ENCODE peak calls at places on chromosomes 16 and 17, in seven cellular contexts. One of them, this sample, is unnamed. For H3K27me3, the result is how much of the 10 kb centered on the place peaks cover.

GRCh38 chr17:30808785-30809286 is 15.7 kb downstream of the CRLF3 start:
- DNase-seq in effector memory CD4-positive, alpha-beta T cell: no peak
- DNase-seq in dorsolateral prefrontal cortex: no peak
- DNase-seq in body of pancreas: peak
- DNase-seq in adipocyte: no peak
- DNase-seq in vagina: no peak
- DNase-seq in heart left ventricle: no peak
- DNase-seq in this sample: no peak

GRCh38 chr16:48434653-48435318 is 49.6 kb upstream of the SIAH1 start:
- DNase-seq in effector memory CD4-positive, alpha-beta T cell: no peak
- DNase-seq in dorsolateral prefrontal cortex: no peak
- DNase-seq in body of pancreas: peak
- DNase-seq in adipocyte: peak
- DNase-seq in vagina: no peak
- DNase-seq in heart left ventricle: no peak
- DNase-seq in this sample: no peak

GRCh38 chr16:80045944-80046660 is 445.6 kb upstream of the MAF start:
- DNase-seq in effector memory CD4-positive, alpha-beta T cell: no peak
- DNase-seq in dorsolateral prefrontal cortex: no peak
- DNase-seq in body of pancreas: no peak
- DNase-seq in adipocyte: no peak
- DNase-seq in vagina: no peak
- DNase-seq in heart left ventricle: no peak
- DNase-seq in this sample: no peak

GRCh38 chr17:60934723-60935122 is 257.1 kb downstream of the BCAS3 start:
- DNase-seq in effector memory CD4-positive, alpha-beta T cell: no peak
- DNase-seq in dorsolateral prefrontal cortex: no peak
- DNase-seq in body of pancreas: no peak
- DNase-seq in adipocyte: no peak
- DNase-seq in vagina: no peak
- DNase-seq in heart left ventricle: no peak
- DNase-seq in this sample: no peak

GRCh38 chr16:1093284-1094123 is 2.5 kb downstream of the C1QTNF8 start:
- DNase-seq in effector memory CD4-positive, alpha-beta T cell: no peak
- DNase-seq in dorsolateral prefrontal cortex: no peak
- DNase-seq in body of pancreas: no peak
- DNase-seq in adipocyte: no peak
- DNase-seq in vagina: no peak
- DNase-seq in heart left ventricle: no peak
- DNase-seq in this sample: no peak

GRCh38 chr16:90083139-90083538 is 6.0 kb upstream of the PRDM7 start:
- DNase-seq in effector memory CD4-positive, alpha-beta T cell: no peak
- DNase-seq in dorsolateral prefrontal cortex: no peak
- DNase-seq in body of pancreas: no peak
- DNase-seq in adipocyte: no peak
- DNase-seq in vagina: no peak
- DNase-seq in heart left ventricle: no peak
- DNase-seq in this sample: no peak

GRCh38 chr17:181213-182163 is at the start of gene DOC2B:
- DNase-seq in effector memory CD4-positive, alpha-beta T cell: no peak
- DNase-seq in dorsolateral prefrontal cortex: no peak
- DNase-seq in body of pancreas: peak
- DNase-seq in adipocyte: peak
- DNase-seq in vagina: no peak
- DNase-seq in heart left ventricle: peak
- DNase-seq in this sample: peak

GRCh38 chr17:40819528-40820125 is 2.8 kb downstream of the KRT10 start:
- DNase-seq in effector memory CD4-positive, alpha-beta T cell: no peak
- DNase-seq in dorsolateral prefrontal cortex: no peak
- DNase-seq in body of pancreas: peak
- DNase-seq in adipocyte: peak
- DNase-seq in vagina: no peak
- DNase-seq in heart left ventricle: no peak
- DNase-seq in this sample: peak

GRCh38 chr17:63125987-63126386 is 160.0 kb downstream of the TANC2 start:
- DNase-seq in effector memory CD4-positive, alpha-beta T cell: no peak
- DNase-seq in dorsolateral prefrontal cortex: no peak
- DNase-seq in body of pancreas: no peak
- DNase-seq in adipocyte: no peak
- DNase-seq in vagina: no peak
- DNase-seq in heart left ventricle: no peak
- DNase-seq in this sample: no peak

GRCh38 chr16:65185379-65185778 is 63.5 kb upstream of the CDH11 start:
- DNase-seq in effector memory CD4-positive, alpha-beta T cell: no peak
- DNase-seq in dorsolateral prefrontal cortex: no peak
- DNase-seq in body of pancreas: no peak
- DNase-seq in adipocyte: no peak
- DNase-seq in vagina: no peak
- DNase-seq in heart left ventricle: no peak
- DNase-seq in this sample: no peak

GRCh38 chr17:10737168-10737622 is 7.4 kb upstream of the TMEM220 start:
- DNase-seq in effector memory CD4-positive, alpha-beta T cell: no peak
- DNase-seq in dorsolateral prefrontal cortex: no peak
- DNase-seq in body of pancreas: peak
- DNase-seq in adipocyte: peak
- DNase-seq in vagina: peak
- DNase-seq in heart left ventricle: no peak
- DNase-seq in this sample: peak

GRCh38 chr16:23859713-23860269 is 24.0 kb downstream of the PRKCB start:
- DNase-seq in effector memory CD4-positive, alpha-beta T cell: no peak
- DNase-seq in dorsolateral prefrontal cortex: no peak
- DNase-seq in body of pancreas: no peak
- DNase-seq in adipocyte: no peak
- DNase-seq in vagina: no peak
- DNase-seq in heart left ventricle: no peak
- DNase-seq in this sample: no peak
- H3K27me3 ChIP-seq in effector memory CD4-positive, alpha-beta T cell: under half
- H3K27me3 ChIP-seq in dorsolateral prefrontal cortex: under half
- H3K27me3 ChIP-seq in body of pancreas: under half
- H3K27me3 ChIP-seq in adipocyte: under half
- H3K27me3 ChIP-seq in vagina: under half
- H3K27me3 ChIP-seq in heart left ventricle: under half
- H3K27me3 ChIP-seq in this sample: under half

GRCh38 chr16:85064186-85064585 is 36.6 kb downstream of the KIAA0513 start:
- DNase-seq in effector memory CD4-positive, alpha-beta T cell: no peak
- DNase-seq in dorsolateral prefrontal cortex: no peak
- DNase-seq in body of pancreas: no peak
- DNase-seq in adipocyte: peak
- DNase-seq in vagina: no peak
- DNase-seq in heart left ventricle: no peak
- DNase-seq in this sample: no peak

GRCh38 chr16:85067431-85067830 is 39.8 kb downstream of the KIAA0513 start:
- DNase-seq in effector memory CD4-positive, alpha-beta T cell: no peak
- DNase-seq in dorsolateral prefrontal cortex: no peak
- DNase-seq in body of pancreas: no peak
- DNase-seq in adipocyte: no peak
- DNase-seq in vagina: no peak
- DNase-seq in heart left ventricle: no peak
- DNase-seq in this sample: no peak

GRCh38 chr16:85065099-85065498 is 37.5 kb downstream of the KIAA0513 start:
- DNase-seq in effector memory CD4-positive, alpha-beta T cell: no peak
- DNase-seq in dorsolateral prefrontal cortex: no peak
- DNase-seq in body of pancreas: no peak
- DNase-seq in adipocyte: no peak
- DNase-seq in vagina: no peak
- DNase-seq in heart left ventricle: no peak
- DNase-seq in this sample: peak

GRCh38 chr16:85067024-85067423 is 39.4 kb downstream of the KIAA0513 start:
- DNase-seq in effector memory CD4-positive, alpha-beta T cell: no peak
- DNase-seq in dorsolateral prefrontal cortex: no peak
- DNase-seq in body of pancreas: no peak
- DNase-seq in adipocyte: no peak
- DNase-seq in vagina: no peak
- DNase-seq in heart left ventricle: peak
- DNase-seq in this sample: no peak

GRCh38 chr16:85066346-85066885 is 38.8 kb downstream of the KIAA0513 start:
- DNase-seq in effector memory CD4-positive, alpha-beta T cell: no peak
- DNase-seq in dorsolateral prefrontal cortex: no peak
- DNase-seq in body of pancreas: no peak
- DNase-seq in adipocyte: no peak
- DNase-seq in vagina: no peak
- DNase-seq in heart left ventricle: peak
- DNase-seq in this sample: peak
- H3K27me3 ChIP-seq in effector memory CD4-positive, alpha-beta T cell: under half
- H3K27me3 ChIP-seq in dorsolateral prefrontal cortex: under half
- H3K27me3 ChIP-seq in body of pancreas: under half
- H3K27me3 ChIP-seq in adipocyte: under half
- H3K27me3 ChIP-seq in vagina: under half
- H3K27me3 ChIP-seq in heart left ventricle: under half
- H3K27me3 ChIP-seq in this sample: under half

GRCh38 chr17:74328487-74328886 is 2.5 kb downstream of the KIF19 start:
- DNase-seq in effector memory CD4-positive, alpha-beta T cell: no peak
- DNase-seq in dorsolateral prefrontal cortex: no peak
- DNase-seq in body of pancreas: no peak
- DNase-seq in adipocyte: no peak
- DNase-seq in vagina: no peak
- DNase-seq in heart left ventricle: no peak
- DNase-seq in this sample: no peak

GRCh38 chr17:74324521-74324920 is 1.5 kb upstream of the KIF19 start:
- DNase-seq in effector memory CD4-positive, alpha-beta T cell: no peak
- DNase-seq in dorsolateral prefrontal cortex: no peak
- DNase-seq in body of pancreas: no peak
- DNase-seq in adipocyte: no peak
- DNase-seq in vagina: no peak
- DNase-seq in heart left ventricle: no peak
- DNase-seq in this sample: no peak

GRCh38 chr17:74325743-74326379 is at the start of gene KIF19:
- DNase-seq in effector memory CD4-positive, alpha-beta T cell: peak
- DNase-seq in dorsolateral prefrontal cortex: no peak
- DNase-seq in body of pancreas: peak
- DNase-seq in adipocyte: no peak
- DNase-seq in vagina: no peak
- DNase-seq in heart left ventricle: peak
- DNase-seq in this sample: peak

GRCh38 chr17:74326506-74326905 is 480 bp downstream of the KIF19 start:
- DNase-seq in effector memory CD4-positive, alpha-beta T cell: no peak
- DNase-seq in dorsolateral prefrontal cortex: no peak
- DNase-seq in body of pancreas: no peak
- DNase-seq in adipocyte: no peak
- DNase-seq in vagina: no peak
- DNase-seq in heart left ventricle: no peak
- DNase-seq in this sample: peak

GRCh38 chr17:74325376-74325742 is 667 bp upstream of the KIF19 start:
- DNase-seq in effector memory CD4-positive, alpha-beta T cell: no peak
- DNase-seq in dorsolateral prefrontal cortex: no peak
- DNase-seq in body of pancreas: no peak
- DNase-seq in adipocyte: no peak
- DNase-seq in vagina: no peak
- DNase-seq in heart left ventricle: no peak
- DNase-seq in this sample: peak
- H3K27me3 ChIP-seq in effector memory CD4-positive, alpha-beta T cell: under half
- H3K27me3 ChIP-seq in dorsolateral prefrontal cortex: under half
- H3K27me3 ChIP-seq in body of pancreas: under half
- H3K27me3 ChIP-seq in adipocyte: half or more
- H3K27me3 ChIP-seq in vagina: under half
- H3K27me3 ChIP-seq in heart left ventricle: under half
- H3K27me3 ChIP-seq in this sample: under half

GRCh38 chr17:79330696-79331095 is 256.1 kb downstream of the ENGASE start:
- DNase-seq in effector memory CD4-positive, alpha-beta T cell: no peak
- DNase-seq in dorsolateral prefrontal cortex: no peak
- DNase-seq in body of pancreas: no peak
- DNase-seq in adipocyte: no peak
- DNase-seq in vagina: no peak
- DNase-seq in heart left ventricle: peak
- DNase-seq in this sample: no peak
- H3K27me3 ChIP-seq in effector memory CD4-positive, alpha-beta T cell: under half
- H3K27me3 ChIP-seq in dorsolateral prefrontal cortex: under half
- H3K27me3 ChIP-seq in body of pancreas: under half
- H3K27me3 ChIP-seq in adipocyte: half or more
- H3K27me3 ChIP-seq in vagina: under half
- H3K27me3 ChIP-seq in heart left ventricle: under half
- H3K27me3 ChIP-seq in this sample: under half

DNA sequence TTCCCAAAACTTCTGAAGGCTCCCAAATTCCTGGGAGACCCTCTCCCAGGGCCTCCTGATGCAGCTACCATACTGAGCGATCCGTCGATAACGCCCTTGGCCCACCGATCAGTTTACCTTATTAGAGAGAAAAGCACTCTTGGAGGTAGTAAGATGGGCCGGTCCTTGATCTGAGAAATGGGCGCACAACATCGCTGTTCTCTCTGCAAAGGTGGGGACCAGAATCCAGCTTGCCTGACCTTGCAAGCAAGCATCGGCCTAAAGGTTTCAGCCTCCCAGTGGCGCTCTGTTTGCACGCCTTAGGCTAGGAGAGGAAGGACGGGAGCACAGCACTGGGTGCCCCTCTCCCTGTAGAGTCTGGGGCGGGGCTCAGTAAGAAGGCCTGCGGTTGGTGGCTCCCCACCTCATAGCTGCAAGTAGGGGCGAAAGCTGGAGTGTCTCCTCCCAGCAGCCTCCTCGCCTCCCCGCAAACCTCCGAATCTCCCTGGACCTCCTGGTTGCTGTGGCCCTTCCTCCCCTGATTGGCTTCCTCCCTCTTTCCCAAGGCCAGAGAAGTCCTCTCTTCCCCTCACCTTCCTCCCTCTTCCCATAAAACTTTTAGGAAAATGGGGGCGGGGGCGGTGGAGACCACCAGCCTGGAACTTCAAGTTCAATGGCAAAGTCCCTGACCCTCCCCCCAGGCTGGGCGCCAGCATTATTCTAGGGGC is at the start of gene PRAC1:
- DNase-seq in effector memory CD4-positive, alpha-beta T cell: no peak
- DNase-seq in dorsolateral prefrontal cortex: no peak
- DNase-seq in body of pancreas: no peak
- DNase-seq in adipocyte: no peak
- DNase-seq in vagina: no peak
- DNase-seq in heart left ventricle: no peak
- DNase-seq in this sample: no peak
- H3K27me3 ChIP-seq in effector memory CD4-positive, alpha-beta T cell: half or more
- H3K27me3 ChIP-seq in dorsolateral prefrontal cortex: half or more
- H3K27me3 ChIP-seq in body of pancreas: under half
- H3K27me3 ChIP-seq in adipocyte: half or more
- H3K27me3 ChIP-seq in vagina: under half
- H3K27me3 ChIP-seq in heart left ventricle: half or more
- H3K27me3 ChIP-seq in this sample: half or more

DNA sequence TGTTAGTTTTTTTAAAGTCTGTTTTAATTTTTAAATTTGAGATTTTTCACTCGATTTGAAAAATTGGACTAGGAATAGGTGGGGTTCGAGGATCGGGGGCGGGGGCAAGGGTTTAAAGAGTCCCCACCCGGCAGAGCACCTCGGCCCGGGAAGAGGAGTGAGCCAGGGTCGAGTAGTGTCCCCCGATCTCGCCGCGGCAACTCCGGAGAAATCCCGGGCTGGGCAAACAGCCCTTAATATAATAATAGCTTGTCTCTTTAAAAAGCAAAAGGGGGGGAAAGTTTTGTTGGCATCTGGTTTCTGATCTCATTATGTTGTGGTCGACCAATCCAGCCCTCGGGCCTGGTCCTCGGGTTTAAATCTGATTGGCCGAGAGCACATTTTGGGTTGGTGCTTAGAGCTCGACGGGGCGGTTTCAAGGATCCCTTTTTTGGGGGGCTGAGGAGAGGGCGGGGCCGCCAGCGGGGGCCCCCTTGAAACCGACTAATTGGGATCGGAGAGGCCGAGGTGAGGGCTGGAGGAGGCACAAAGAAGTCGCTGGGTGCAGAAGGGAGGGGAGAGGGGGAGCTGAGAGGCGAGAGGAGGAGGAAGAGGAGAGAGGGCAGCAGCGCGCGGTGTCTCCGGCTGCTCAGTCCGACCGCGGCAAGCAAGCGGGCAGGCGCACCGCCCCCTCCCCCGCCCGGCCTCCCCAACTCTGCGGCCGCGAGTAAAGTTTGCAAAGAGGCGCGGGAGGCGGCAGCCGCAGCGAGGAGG is at the start of gene FZD2:
- DNase-seq in effector memory CD4-positive, alpha-beta T cell: no peak
- DNase-seq in dorsolateral prefrontal cortex: peak
- DNase-seq in body of pancreas: peak
- DNase-seq in adipocyte: peak
- DNase-seq in vagina: peak
- DNase-seq in heart left ventricle: peak
- DNase-seq in this sample: peak
- H3K27me3 ChIP-seq in effector memory CD4-positive, alpha-beta T cell: under half
- H3K27me3 ChIP-seq in dorsolateral prefrontal cortex: under half
- H3K27me3 ChIP-seq in body of pancreas: under half
- H3K27me3 ChIP-seq in adipocyte: under half
- H3K27me3 ChIP-seq in vagina: under half
- H3K27me3 ChIP-seq in heart left ventricle: under half
- H3K27me3 ChIP-seq in this sample: under half